ENCODE peak calls at places on chromosome 16, in four cellular contexts. C, J, R and E are unnamed samples.
A peak's percentile ranks its signal among the peaks of the same experiment; 100 is the strongest.

GRCh38 chr16:88570691-88571092 is 489 bp downstream of the ZC3H18 start:
- DNase-seq in J (no peak), C (no peak), R (peak; percentile 81), E (no peak)

GRCh38 chr16:637081-638018 is 1.2 kb upstream of the METTL26 start:
- DNase-seq in C (peak; percentile 81), J (no peak), R (peak; percentile 97), E (no peak)

GRCh38 chr16:53711390-53711789 is 7.4 kb downstream of the FTO start:
- DNase-seq in C (no peak), J (no peak), R (no peak), E (no peak)

GRCh38 chr16:25256821-25257503 is 683 bp downstream of the ZKSCAN2 start:
- DNase-seq in C (peak; percentile 15), R (peak; percentile 39), J (no peak), E (no peak)

GRCh38 chr16:53534206-53534605 is 31.2 kb upstream of the AKTIP start:
- DNase-seq in C (no peak), J (no peak), R (no peak), E (no peak)

GRCh38 chr16:89472711-89473075 is 17.7 kb downstream of the ANKRD11 start:
- DNase-seq in R (no peak), J (no peak), C (no peak), E (no peak)

GRCh38 chr16:88639231-88640038 is 1.1 kb downstream of the IL17C start:
- DNase-seq in R (peak; percentile 69), J (no peak), C (no peak), E (no peak)

GRCh38 chr16:66480265-66481080 is 53.4 kb downstream of the BEAN1 start:
- DNase-seq in C (no peak), J (no peak), R (no peak), E (no peak)

GRCh38 chr16:13262270-13263090 is 361.1 kb downstream of the SHISA9 start:
- DNase-seq in C (no peak), J (no peak), R (no peak), E (no peak)

GRCh38 chr16:17503331-17503730 is 32.6 kb upstream of the XYLT1 start:
- DNase-seq in C (no peak), J (no peak), R (no peak), E (no peak)

GRCh38 chr16:1385232-1385631 is 29.3 kb downstream of the UNKL start:
- DNase-seq in C (no peak), R (no peak), J (no peak), E (no peak)

GRCh38 chr16:89549007-89549700 is 11.3 kb upstream of the RPL13 start:
- DNase-seq in C (no peak), J (no peak), R (no peak), E (no peak)

GRCh38 chr16:91484-91883 is 13.5 kb downstream of the MPG start:
- DNase-seq in R (no peak), C (no peak), J (no peak), E (no peak)

GRCh38 chr16:73053379-73054130 is 5.6 kb upstream of the ZFHX3 start:
- DNase-seq in J (no peak), C (peak; percentile 75), R (no peak), E (no peak)

GRCh38 chr16:88739975-88740726 is 33.8 kb downstream of the CTU2 start:
- DNase-seq in R (no peak), C (no peak), J (no peak), E (no peak)

GRCh38 chr16:31568577-31569359 is 41.1 kb downstream of the AHSP start:
- DNase-seq in R (no peak), C (no peak), J (peak; percentile 10), E (no peak)

GRCh38 chr16:24689128-24689527 is 40.3 kb upstream of the TNRC6A start:
- DNase-seq in J (no peak), C (peak; percentile 48), R (peak; percentile 24), E (no peak)

GRCh38 chr16:56734429-56734828 is 4.5 kb downstream of the NUP93 start:
- DNase-seq in C (peak; percentile 41), J (no peak), R (peak; percentile 27), E (no peak)

GRCh38 chr16:87072101-87072500 is 245.1 kb downstream of the C16orf95 start:
- DNase-seq in R (no peak), J (no peak), C (no peak), E (no peak)

GRCh38 chr16:47886631-47887415 is 269.0 kb downstream of the ABCC12 start:
- DNase-seq in J (no peak), R (no peak), C (no peak), E (no peak)

GRCh38 chr16:27318399-27319256 is 4.9 kb downstream of the IL4R start:
- DNase-seq in C (peak; percentile 48), R (no peak), J (no peak), E (no peak)

GRCh38 chr16:25827709-25828108 is 135.9 kb downstream of the HS3ST4 start:
- DNase-seq in R (no peak), J (no peak), C (no peak), E (no peak)

GRCh38 chr16:81633147-81633619 is 145.9 kb upstream of the PLCG2 start:
- DNase-seq in R (peak; percentile 55), J (no peak), C (no peak), E (no peak)

GRCh38 chr16:67445441-67445912 is 14.6 kb downstream of the HSD11B2 start:
- DNase-seq in C (no peak), R (no peak), J (no peak), E (no peak)

GRCh38 chr16:69340095-69340644 is 598 bp downstream of the NIP7 start:
- DNase-seq in J (no peak), R (no peak), C (peak; percentile 24), E (no peak)

DNA sequence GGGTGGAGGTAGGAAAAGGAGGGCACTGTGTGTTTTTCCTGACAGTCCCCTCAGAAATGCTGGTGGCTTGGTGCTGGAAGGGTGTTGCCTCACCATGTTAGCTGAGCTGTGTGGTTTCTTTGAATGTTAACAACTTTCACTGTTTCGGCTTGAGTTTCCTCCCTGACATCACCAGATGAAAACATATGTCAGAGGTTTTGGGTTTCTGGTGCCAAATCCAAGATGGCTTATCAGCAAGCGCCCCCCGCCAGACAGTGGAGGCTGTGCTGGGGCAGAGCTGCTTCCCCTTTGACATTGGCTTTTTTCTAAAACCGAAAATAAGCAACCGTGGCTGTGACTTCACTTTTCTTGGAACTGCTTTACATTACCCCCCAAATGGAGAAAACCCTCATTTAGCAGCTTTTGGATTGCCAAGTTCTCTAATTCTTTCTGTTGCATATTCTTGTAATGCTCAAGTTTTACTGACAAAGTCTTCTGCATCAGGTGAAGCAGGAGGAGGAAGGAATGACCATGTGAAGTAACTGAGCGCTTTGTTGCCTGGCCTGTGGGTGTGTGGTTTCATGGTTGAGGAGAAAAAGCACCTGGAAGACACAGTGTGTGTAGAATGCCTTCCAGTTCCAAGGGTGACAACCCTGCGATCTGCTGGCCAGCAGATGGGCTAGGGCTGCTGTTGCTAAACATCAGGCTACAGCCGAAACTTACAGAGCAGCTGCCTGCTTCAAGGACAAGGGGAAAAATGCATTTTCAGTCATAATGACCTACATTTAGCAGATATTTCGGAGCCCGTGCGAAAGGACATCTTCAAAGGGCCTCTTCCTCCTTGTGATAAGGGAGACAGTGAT is 9.7 kb downstream of the RMI2 start:
- DNase-seq in J (no peak), C (peak; percentile 92), R (no peak), E (peak; percentile 79)
- TF ChIP-seq CHD1 in J (no peak), C (no peak), R (no peak), E (no peak)

GRCh38 chr16:85378145-85379040 is 234.7 kb upstream of the GSE1 start:
- DNase-seq in R (no peak), C (no peak), J (no peak), E (no peak)

GRCh38 chr16:85377388-85378144 is 235.6 kb upstream of the GSE1 start:
- DNase-seq in J (no peak), R (peak; percentile 92), C (no peak), E (no peak)

GRCh38 chr16:85374571-85374872 is 238.6 kb upstream of the GSE1 start:
- DNase-seq in J (no peak), C (no peak), R (no peak), E (no peak)

GRCh38 chr16:85375282-85375681 is 237.8 kb upstream of the GSE1 start:
- DNase-seq in C (no peak), J (no peak), R (no peak), E (no peak)

DNA sequence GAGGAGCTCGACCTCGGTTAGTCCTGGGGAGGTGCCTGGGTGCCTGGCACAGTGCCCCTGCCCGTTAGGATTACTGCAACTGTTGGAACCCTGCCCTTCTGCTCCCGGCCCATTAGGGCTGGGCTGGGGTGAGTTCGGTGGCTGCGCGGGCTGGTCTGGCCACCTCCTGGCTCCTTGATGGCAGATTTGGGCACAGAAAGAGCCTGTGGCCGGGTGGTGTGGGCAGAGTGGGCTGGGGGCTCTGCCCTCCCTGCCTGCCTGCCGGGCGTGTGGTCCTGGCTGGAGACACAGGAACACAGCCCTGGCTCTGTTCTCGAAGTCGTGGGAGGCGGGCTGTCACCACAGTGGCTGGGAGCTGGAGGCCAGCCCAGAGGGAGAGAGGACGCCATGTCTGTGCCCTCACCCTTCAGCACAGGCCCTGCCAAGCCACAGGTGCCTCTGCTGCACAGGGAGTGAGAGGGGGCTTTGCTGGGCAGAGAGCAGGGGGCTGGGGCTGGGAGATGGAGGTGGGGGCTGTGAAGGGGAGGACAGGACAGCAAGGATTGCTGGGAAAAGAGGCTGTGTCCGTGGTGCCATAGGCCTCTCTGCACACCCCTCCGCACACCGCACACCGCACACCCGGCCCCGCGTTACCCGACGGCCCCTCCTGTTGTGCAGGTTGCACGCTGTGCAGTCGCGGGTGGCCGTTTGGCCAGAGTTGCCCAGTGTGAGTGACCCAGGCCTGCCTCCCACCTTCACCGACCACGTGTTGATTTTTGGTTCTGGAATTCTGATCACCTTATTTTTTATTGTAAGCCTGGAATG is 236.6 kb upstream of the GSE1 start:
- DNase-seq in C (no peak), R (no peak), J (no peak), E (no peak)
- TF ChIP-seq CHD1 in C (no peak), R (no peak), J (no peak), E (no peak)

DNA sequence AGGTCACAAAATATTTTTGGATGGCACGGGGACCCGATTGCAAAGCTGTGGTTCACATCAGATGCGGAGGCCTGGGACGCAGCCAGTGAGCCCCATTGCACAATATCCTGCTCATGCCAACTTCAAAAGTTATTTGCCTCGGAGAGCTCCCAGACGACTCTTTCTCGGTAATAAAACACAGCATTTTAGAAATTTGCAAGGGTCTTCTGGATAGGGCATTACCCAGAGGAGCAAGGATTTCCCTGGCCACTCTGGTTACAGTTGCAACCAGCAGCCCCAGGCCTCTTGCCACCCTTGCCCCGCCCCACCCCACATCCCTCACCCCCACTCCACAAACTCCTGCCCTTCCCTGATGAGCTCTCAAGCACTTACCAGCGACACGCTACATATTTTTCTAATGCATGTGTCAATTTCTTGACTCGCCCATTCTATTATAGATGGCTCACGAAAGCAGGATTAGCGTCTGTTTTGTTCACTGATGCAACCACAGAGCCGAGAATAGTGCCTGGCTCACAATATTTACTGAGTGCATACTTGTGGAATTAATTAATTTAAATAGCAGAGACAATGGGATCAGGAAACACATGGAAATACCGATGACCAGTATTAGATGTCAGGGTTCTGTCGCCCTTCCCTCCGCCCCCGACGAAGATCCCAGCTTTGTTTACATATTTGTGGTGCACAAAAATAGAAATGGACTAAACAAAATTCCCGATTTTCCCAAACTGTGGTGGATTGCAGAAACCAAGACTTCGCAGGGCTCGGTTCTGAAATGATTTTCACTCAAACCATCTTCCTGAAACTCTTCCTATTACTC is 62.4 kb downstream of the ADCY9 start:
- DNase-seq in R (no peak), J (no peak), C (peak; percentile 95), E (no peak)
- TF ChIP-seq CHD1 in R (no peak), J (no peak), C (no peak), E (no peak)

GRCh38 chr16:83814654-83814985 is 6.8 kb downstream of the HSBP1 start:
- DNase-seq in C (no peak), J (no peak), R (no peak), E (no peak)

GRCh38 chr16:83818276-83818675 is 10.5 kb downstream of the HSBP1 start:
- DNase-seq in R (no peak), J (no peak), C (no peak), E (no peak)

GRCh38 chr16:83817022-83817421 is 9.2 kb downstream of the HSBP1 start:
- DNase-seq in J (no peak), C (no peak), R (no peak), E (no peak)

GRCh38 chr16:83810906-83811305 is 3.1 kb downstream of the HSBP1 start:
- DNase-seq in C (no peak), J (no peak), R (no peak), E (no peak)

GRCh38 chr16:83813818-83814653 is 6.3 kb downstream of the HSBP1 start:
- DNase-seq in J (no peak), C (peak; percentile 80), R (no peak), E (no peak)
- TF ChIP-seq CHD1 in J (no peak), C (no peak), R (no peak), E (no peak)